ENCODE peak calls at places on chromosomes 2 and 18, in nine cellular contexts. L is CD4-positive, alpha-beta T cell; T is activated CD8-positive, alpha-beta T cell treated with anti-CD3 and anti-CD28 coated beads, Interleukin-2, amount 10 ng/mL, durations not matched to agents 7 days and 5 days; D is Jurkat, Clone E6-1; I is glomerular endothelial cell; S is H54; V is stimulated activated naive CD8-positive, alpha-beta T cell treated with anti-CD3 and anti-CD28 coated beads, Interleukin-15, Interleukin-2, amounts not matched to agents 100 U/mL and 50 U/mL, for 24 hours; H is activated CD8-positive, alpha-beta memory T cell treated with anti-CD3 and anti-CD28 coated beads for 24 hours; M is DMS153. W is an unnamed sample.

GRCh38 chr2:24315669-24316068 is 44.7 kb downstream of the ITSN2 start:
- DNase-seq in L (no peak), T (no peak), D (no peak), I (no peak), S (no peak), V (no peak), H (no peak), M (no peak), W (no peak)

GRCh38 chr18:2274613-2275012 is 296.7 kb downstream of the METTL4 start:
- DNase-seq in L (no peak), T (no peak), D (no peak), I (no peak), S (no peak), V (no peak), H (no peak), M (no peak), W (no peak)

GRCh38 chr2:235495373-235496238 is 1.8 kb downstream of the AGAP1 start:
- DNase-seq in L (no peak), T (no peak), D (no peak), I (no peak), S (no peak), V (no peak), H (no peak), M (peak), W (no peak)

GRCh38 chr18:7808992-7809391 is 241.9 kb downstream of the PTPRM start:
- DNase-seq in L (no peak), T (no peak), D (no peak), I (no peak), S (no peak), V (no peak), H (no peak), M (no peak), W (no peak)

GRCh38 chr2:227228061-227228667 is 63.7 kb downstream of the COL4A3 start:
- DNase-seq in L (no peak), T (no peak), D (no peak), I (no peak), S (no peak), V (no peak), H (no peak), M (peak), W (peak)

GRCh38 chr2:100107911-100108647 is 34.3 kb downstream of the AFF3 start:
- DNase-seq in L (no peak), T (no peak), D (no peak), I (no peak), S (no peak), V (no peak), H (no peak), M (no peak), W (peak)

GRCh38 chr18:50750546-50750945 is 69.3 kb downstream of the MRO start:
- DNase-seq in L (no peak), T (no peak), D (no peak), I (no peak), S (no peak), V (no peak), H (no peak), M (no peak), W (no peak)

GRCh38 chr2:28436525-28437051 is 43.9 kb downstream of the FOSL2 start:
- DNase-seq in L (no peak), T (no peak), D (no peak), I (no peak), S (no peak), V (no peak), H (no peak), M (peak), W (no peak)

GRCh38 chr2:48356701-48357322 is 173.1 kb upstream of the STON1 start:
- DNase-seq in L (peak), T (peak), D (peak), I (no peak), S (no peak), V (peak), H (no peak), M (no peak), W (no peak)

W was measured in NCI-H446 treated with DMSO at 0.1 percent for 48 hours.